ENCODE peak calls at places on chromosomes 3 and 15, in eight cellular contexts. Y is cardiac fibroblast, L is cardiac muscle cell, G is progenitor cell of endocrine pancreas, C is lower lobe of right lung, H is hepatocyte, Z is thoracic aorta, F is choroid plexus epithelial cell. V is an unnamed sample.

GRCh38 chr3:8741581-8742355 is 8.2 kb downstream of the CAV3 start:
- DNase-seq in Y (peak; percentile 84), L (peak; percentile 81), G (no peak), C (no peak), H (peak; percentile 81), Z (no peak), F (peak; percentile 75), V (peak; percentile 53)

GRCh38 chr3:129197341-129197740 is 13.6 kb upstream of the CNBP start:
- DNase-seq in Y (no peak), L (no peak), G (no peak), C (no peak), H (no peak), Z (no peak), F (peak; percentile 37), V (no peak)

GRCh38 chr3:110210261-110210660 is 861.4 kb upstream of the NECTIN3 start:
- DNase-seq in Y (no peak), L (no peak), G (no peak), C (no peak), H (no peak), Z (no peak), F (no peak), V (no peak)

GRCh38 chr3:70615286-70615685 is 302.8 kb upstream of the MDFIC2 start:
- DNase-seq in Y (no peak), L (no peak), G (no peak), C (no peak), H (no peak), Z (no peak), F (no peak), V (no peak)

GRCh38 chr3:61634678-61635077 is 73.3 kb downstream of the PTPRG start:
- DNase-seq in Y (peak; percentile 46), L (peak; percentile 11), G (no peak), C (no peak), H (no peak), Z (no peak), F (no peak), V (no peak)

GRCh38 chr15:28918141-28918983 is 32.6 kb downstream of the APBA2 start:
- DNase-seq in Y (peak; percentile 10), L (peak; percentile 46), G (peak; percentile 32), C (peak; percentile 34), H (peak; percentile 69), Z (no peak), F (no peak), V (no peak)

GRCh38 chr3:40505599-40506462 is at the start of gene ZNF620:
- DNase-seq in Y (peak; percentile 68), L (peak; percentile 96), G (peak; percentile 85), C (peak; percentile 87), H (peak; percentile 92), Z (peak; percentile 31), F (peak; percentile 53), V (peak; percentile 83)

GRCh38 chr3:78868570-78868969 is 899.2 kb downstream of the ROBO1 start:
- DNase-seq in Y (no peak), L (no peak), G (no peak), C (no peak), H (no peak), Z (no peak), F (no peak), V (peak; percentile 75)

GRCh38 chr3:131370935-131371698 is 10.5 kb upstream of the NUDT16 start:
- DNase-seq in Y (no peak), L (peak; percentile 15), G (no peak), C (peak; percentile 46), H (no peak), Z (no peak), F (no peak), V (no peak)

DNA sequence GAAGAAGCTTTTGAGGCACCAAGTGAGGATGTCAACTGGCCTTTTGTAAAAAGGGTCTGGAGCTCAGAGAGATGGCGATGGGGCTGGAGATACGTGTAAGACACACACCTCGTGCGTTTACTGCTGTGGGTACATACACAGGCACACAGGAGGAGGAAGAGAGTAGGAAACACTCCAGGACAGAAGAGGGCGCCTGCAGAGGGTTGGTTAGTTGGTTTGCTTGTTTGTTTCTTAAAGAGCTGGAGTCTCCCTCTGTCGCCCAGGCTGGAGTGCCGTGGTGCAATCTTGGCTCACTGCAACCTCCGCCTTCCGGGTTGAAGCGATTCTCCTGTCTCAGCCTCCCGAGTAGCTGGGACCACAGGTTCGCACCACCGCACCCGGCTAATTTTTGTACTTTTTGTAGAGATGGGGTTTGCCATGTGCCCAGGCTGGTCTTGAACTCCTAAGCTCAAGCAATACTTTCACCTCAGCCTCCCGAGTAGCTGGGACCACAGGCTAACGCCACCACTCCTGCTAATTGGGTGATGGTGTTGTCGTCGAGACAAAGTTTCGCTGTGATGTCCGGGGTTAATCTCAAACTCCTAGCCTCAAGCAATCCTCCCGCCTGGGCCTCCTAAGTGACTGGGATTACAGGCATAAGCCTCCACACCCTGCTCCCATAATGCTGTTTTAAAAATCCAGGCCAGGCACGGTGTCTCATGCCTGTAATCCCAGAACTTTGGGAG is 1.2 kb upstream of the PRR20G start:
- DNase-seq in Y (no peak), L (no peak), G (no peak), C (no peak), H (no peak), Z (no peak), F (no peak), V (peak; percentile 10)
- TF ChIP-seq CTCF in Y (no peak), L (no peak), G (no peak), C (no peak), H (no peak), Z (no peak), F (no peak), V (peak; percentile 24)

GRCh38 chr15:72787521-72787920 is 4.0 kb upstream of the ADPGK start:
- DNase-seq in Y (no peak), L (no peak), G (no peak), C (no peak), H (no peak), Z (no peak), F (peak; percentile 51), V (no peak)
- TF ChIP-seq CTCF in Y (no peak), L (no peak), G (no peak), C (no peak), H (no peak), Z (no peak), F (no peak), V (no peak)

GRCh38 chr3:37742574-37743212 is 119.0 kb upstream of the CTDSPL start:
- DNase-seq in Y (no peak), L (no peak), G (no peak), C (no peak), H (no peak), Z (no peak), F (no peak), V (no peak)

GRCh38 chr3:37739579-37740290 is 121.9 kb upstream of the CTDSPL start:
- DNase-seq in Y (no peak), L (peak; percentile 87), G (no peak), C (no peak), H (no peak), Z (no peak), F (no peak), V (no peak)

GRCh38 chr3:37742121-37742520 is 119.6 kb upstream of the CTDSPL start:
- DNase-seq in Y (no peak), L (no peak), G (no peak), C (no peak), H (no peak), Z (no peak), F (no peak), V (no peak)

GRCh38 chr3:37740471-37740870 is 121.2 kb upstream of the CTDSPL start:
- DNase-seq in Y (no peak), L (no peak), G (no peak), C (no peak), H (no peak), Z (no peak), F (no peak), V (no peak)

GRCh38 chr3:37741644-37742043 is 120.0 kb upstream of the CTDSPL start:
- DNase-seq in Y (peak; percentile 29), L (no peak), G (no peak), C (peak; percentile 76), H (peak; percentile 43), Z (peak; percentile 28), F (peak; percentile 10), V (peak; percentile 15)
- TF ChIP-seq CTCF in Y (peak; percentile 24), L (peak; percentile 14), G (no peak), C (peak; percentile 52), H (peak; percentile 32), Z (peak; percentile 48), F (peak; percentile 36), V (peak; percentile 31)

GRCh38 chr3:161444678-161445077 is 51.9 kb upstream of the OTOL1 start:
- DNase-seq in Y (no peak), L (no peak), G (no peak), C (no peak), H (no peak), Z (no peak), F (no peak), V (no peak)
- TF ChIP-seq CTCF in Y (no peak), L (no peak), G (no peak), C (no peak), H (no peak), Z (no peak), F (no peak), V (no peak)

GRCh38 chr3:32147935-32148334 is 41.5 kb downstream of the GPD1L start:
- DNase-seq in Y (peak; percentile 12), L (no peak), G (no peak), C (no peak), H (no peak), Z (no peak), F (peak; percentile 4), V (no peak)
- TF ChIP-seq CTCF in Y (no peak), L (peak; percentile 12), G (peak; percentile 22), C (no peak), H (peak; percentile 8), Z (no peak), F (peak; percentile 9), V (no peak)

GRCh38 chr3:25751048-25751447 is 32.2 kb downstream of the NGLY1 start:
- DNase-seq in Y (no peak), L (no peak), G (no peak), C (no peak), H (no peak), Z (no peak), F (no peak), V (no peak)

GRCh38 chr3:25744477-25744876 is 38.8 kb downstream of the NGLY1 start:
- DNase-seq in Y (no peak), L (no peak), G (no peak), C (no peak), H (no peak), Z (no peak), F (no peak), V (no peak)

GRCh38 chr3:25751691-25752090 is 31.6 kb downstream of the NGLY1 start:
- DNase-seq in Y (no peak), L (no peak), G (no peak), C (no peak), H (no peak), Z (no peak), F (no peak), V (no peak)

GRCh38 chr3:25748189-25748588 is 35.1 kb downstream of the NGLY1 start:
- DNase-seq in Y (no peak), L (no peak), G (no peak), C (no peak), H (no peak), Z (no peak), F (no peak), V (no peak)

DNA sequence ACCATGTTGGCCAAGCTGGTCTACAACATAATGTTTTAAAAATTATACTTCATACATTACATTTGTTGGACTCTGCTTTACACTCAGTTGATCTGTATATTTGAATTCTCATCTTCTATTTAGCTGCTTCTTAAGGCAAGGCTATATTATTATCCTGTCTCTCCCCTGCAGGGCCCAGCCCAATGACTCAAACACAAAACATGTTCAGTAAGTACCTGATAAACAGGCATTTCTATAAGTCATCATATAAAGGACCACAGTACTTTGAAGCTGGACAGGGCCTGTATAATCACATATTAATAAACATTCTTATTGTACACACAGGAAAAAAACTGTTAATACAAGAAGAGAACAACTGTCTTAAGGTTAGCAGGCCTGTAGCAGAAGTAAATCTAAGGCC is 36.2 kb downstream of the NGLY1 start:
- DNase-seq in Y (peak; percentile 4), L (no peak), G (no peak), C (no peak), H (no peak), Z (no peak), F (peak; percentile 48), V (no peak)
- TF ChIP-seq CTCF in Y (no peak), L (no peak), G (no peak), C (no peak), H (no peak), Z (no peak), F (no peak), V (no peak)